ENCODE peak calls at places on chromosomes 5 and 9, in eight cellular contexts. G, P, A, O, D, I, U and W are unnamed samples.

GRCh38 chr5:55066278-55066677 is 36.2 kb upstream of the GZMA start:
- DNase-seq in G (no peak), P (no peak), A (no peak), O (no peak), D (no peak), I (no peak), U (no peak), W (no peak)

GRCh38 chr5:153222956-153223355 is 267.5 kb upstream of the GRIA1 start:
- DNase-seq in G (no peak), P (no peak), A (no peak), O (no peak), D (no peak), I (no peak), U (no peak), W (no peak)

GRCh38 chr5:143586781-143587362 is 183.4 kb upstream of the NR3C1 start:
- DNase-seq in G (no peak), P (no peak), A (no peak), O (no peak), D (no peak), I (no peak), U (no peak), W (no peak)

GRCh38 chr5:90438100-90438499 is 28.5 kb upstream of the CETN3 start:
- DNase-seq in G (no peak), P (no peak), A (no peak), O (no peak), D (no peak), I (no peak), U (no peak), W (no peak)

GRCh38 chr5:103393131-103393754 is 134.7 kb downstream of the MACIR start:
- DNase-seq in G (no peak), P (no peak), A (no peak), O (peak; percentile 27), D (no peak), I (no peak), U (peak; percentile 31), W (no peak)

GRCh38 chr5:57221049-57221568 is 47.2 kb downstream of the GPBP1 start:
- DNase-seq in G (no peak), P (peak; percentile 37), A (no peak), O (peak; percentile 14), D (peak; percentile 35), I (no peak), U (peak; percentile 72), W (no peak)

GRCh38 chr9:121700831-121701419 is 49.5 kb downstream of the DAB2IP start:
- DNase-seq in G (no peak), P (peak; percentile 59), A (no peak), O (no peak), D (no peak), I (no peak), U (no peak), W (no peak)

GRCh38 chr5:89255845-89256463 is 373.0 kb upstream of the MEF2C start:
- DNase-seq in G (no peak), P (peak; percentile 21), A (no peak), O (peak; percentile 35), D (peak; percentile 56), I (no peak), U (peak; percentile 51), W (no peak)

GRCh38 chr9:124320062-124320973 is 62.6 kb downstream of the NEK6 start:
- DNase-seq in G (peak; percentile 93), P (peak; percentile 99), A (peak; percentile 61), O (peak; percentile 11), D (peak; percentile 28), I (peak; percentile 69), U (peak; percentile 68), W (no peak)

GRCh38 chr9:124322618-124323432 is 65.1 kb downstream of the NEK6 start:
- DNase-seq in G (no peak), P (peak; percentile 77), A (no peak), O (no peak), D (no peak), I (no peak), U (no peak), W (no peak)

GRCh38 chr9:124323904-124324303 is 66.2 kb downstream of the NEK6 start:
- DNase-seq in G (no peak), P (no peak), A (no peak), O (no peak), D (no peak), I (no peak), U (no peak), W (no peak)

GRCh38 chr9:124321416-124321815 is 63.7 kb downstream of the NEK6 start:
- DNase-seq in G (no peak), P (peak; percentile 72), A (no peak), O (no peak), D (no peak), I (no peak), U (no peak), W (no peak)

DNA sequence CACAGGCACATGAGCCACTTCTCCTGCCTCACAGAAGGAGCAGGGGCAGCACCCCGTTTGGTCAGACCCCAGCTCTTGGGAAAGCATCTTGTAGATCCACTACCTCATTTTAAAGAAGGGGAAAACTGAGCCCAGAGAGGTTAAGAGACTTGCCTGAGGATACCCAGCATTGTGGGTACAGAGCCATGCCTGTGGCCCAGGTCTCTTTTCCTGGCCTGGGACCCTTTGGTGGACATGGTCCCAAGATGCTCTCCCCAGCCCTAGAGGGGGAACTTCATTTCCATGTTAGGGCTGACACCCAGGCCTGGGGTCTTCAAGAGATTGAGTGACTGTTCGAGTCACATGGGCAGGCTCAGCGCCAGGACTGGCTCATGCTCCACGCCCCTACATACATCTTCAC is 64.2 kb downstream of the NEK6 start:
- DNase-seq in G (no peak), P (peak; percentile 72), A (no peak), O (no peak), D (no peak), I (no peak), U (no peak), W (no peak)
- TF ChIP-seq CTCF in G (no peak), P (no peak), A (no peak), O (no peak), D (no peak), I (no peak), U (no peak), W (no peak)

DNA sequence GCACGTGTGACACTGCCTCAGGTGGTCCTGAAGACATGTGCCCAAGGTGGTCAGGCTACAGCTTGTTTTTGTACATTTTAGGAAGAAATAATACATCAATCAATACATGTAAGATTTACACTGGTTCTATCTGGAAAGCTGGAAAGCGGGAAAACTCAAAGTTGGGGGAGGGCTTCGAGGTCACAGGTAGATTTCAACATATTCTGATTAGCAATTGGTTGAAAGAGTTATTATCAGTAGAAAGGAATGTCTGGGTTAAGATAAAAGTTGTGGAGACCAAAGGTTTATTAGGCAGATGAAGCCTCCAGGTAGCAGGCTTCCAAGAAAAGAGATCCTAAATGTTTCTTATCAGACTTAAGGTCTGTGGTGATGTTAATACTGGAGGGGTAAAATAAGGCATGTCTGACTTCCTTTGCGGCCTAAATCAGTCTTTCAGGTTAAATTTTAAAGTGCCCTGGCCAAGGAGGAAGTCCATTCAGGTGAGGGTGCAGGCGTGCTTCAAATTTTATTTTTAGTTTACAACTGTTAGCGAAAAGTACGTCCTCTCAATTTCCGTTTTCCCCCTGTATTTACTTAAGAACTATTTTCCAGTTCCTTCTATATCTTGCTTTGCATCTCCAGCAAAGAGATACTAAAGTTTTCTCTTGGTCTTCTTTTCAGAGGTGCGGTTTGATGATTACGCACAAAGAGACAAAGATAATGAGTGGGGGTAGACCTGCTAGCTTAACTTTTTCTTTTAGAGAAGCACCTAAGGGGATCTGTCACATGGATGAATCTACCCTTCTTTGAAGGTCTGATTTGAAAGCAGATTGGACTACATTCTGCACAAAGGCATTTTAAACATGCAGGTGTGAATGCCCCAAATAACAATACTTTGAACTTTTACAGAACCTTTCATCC is 578.6 kb downstream of the RAB3C start:
- DNase-seq in G (no peak), P (no peak), A (no peak), O (no peak), D (no peak), I (no peak), U (no peak), W (no peak)
- TF ChIP-seq CTCF in G (no peak), P (no peak), A (no peak), O (no peak), D (no peak), I (no peak), U (no peak), W (no peak)

GRCh38 chr9:114413909-114414308 is 26.1 kb upstream of the AKNA start:
- DNase-seq in G (no peak), P (peak; percentile 86), A (no peak), O (peak; percentile 44), D (no peak), I (no peak), U (no peak), W (no peak)

GRCh38 chr9:114418053-114418452 is 30.3 kb upstream of the AKNA start:
- DNase-seq in G (no peak), P (no peak), A (no peak), O (no peak), D (no peak), I (peak; percentile 24), U (no peak), W (no peak)

GRCh38 chr9:114419796-114420195 is 32.0 kb upstream of the AKNA start:
- DNase-seq in G (no peak), P (no peak), A (no peak), O (no peak), D (no peak), I (no peak), U (no peak), W (no peak)

GRCh38 chr9:114416290-114416689 is 28.5 kb upstream of the AKNA start:
- DNase-seq in G (no peak), P (no peak), A (no peak), O (no peak), D (no peak), I (peak; percentile 7), U (no peak), W (no peak)

GRCh38 chr9:114417511-114417910 is 29.7 kb upstream of the AKNA start:
- DNase-seq in G (no peak), P (peak; percentile 93), A (no peak), O (peak; percentile 51), D (no peak), I (no peak), U (peak; percentile 38), W (no peak)
- TF ChIP-seq CTCF in G (no peak), P (peak; percentile 31), A (no peak), O (peak; percentile 56), D (no peak), I (no peak), U (peak; percentile 40), W (no peak)

GRCh38 chr5:179255527-179256228 is 89.6 kb downstream of the ADAMTS2 start:
- DNase-seq in G (peak; percentile 67), P (peak; percentile 32), A (peak; percentile 15), O (no peak), D (no peak), I (no peak), U (no peak), W (peak; percentile 33)
- TF ChIP-seq CTCF in G (no peak), P (no peak), A (no peak), O (no peak), D (no peak), I (no peak), U (no peak), W (no peak)

GRCh38 chr5:156015137-156015536 is 311.8 kb upstream of the SGCD start:
- DNase-seq in G (no peak), P (no peak), A (no peak), O (no peak), D (no peak), I (no peak), U (no peak), W (no peak)
- TF ChIP-seq CTCF in G (no peak), P (no peak), A (no peak), O (no peak), D (no peak), I (no peak), U (no peak), W (peak; percentile 41)